ENCODE peak calls at places on chromosomes 13 and 19, in nine cellular contexts. One of them, this sample, is unnamed.

GRCh38 chr13:59970847-59971246 is 192.9 kb downstream of the DIAPH3 start:
- DNase-seq in NCI-H1930: no peak
- DNase-seq in stimulated activated CD8-positive, alpha-beta memory T cell treated with anti-CD3 and anti-CD28 coated beads, Interleukin-15, amount 100 ng/mL, for 1 hour: no peak
- DNase-seq in mucosa of gallbladder: no peak
- DNase-seq in uterus: no peak
- DNase-seq in nephron progenitor cell: peak
- DNase-seq in ELR: no peak
- DNase-seq in NCI-H146: no peak
- DNase-seq in DND-41: no peak
- DNase-seq in this sample: no peak

GRCh38 chr13:45737571-45738002 is 35.5 kb downstream of the CBY2 start:
- DNase-seq in NCI-H1930: no peak
- DNase-seq in stimulated activated CD8-positive, alpha-beta memory T cell treated with anti-CD3 and anti-CD28 coated beads, Interleukin-15, amount 100 ng/mL, for 1 hour: no peak
- DNase-seq in mucosa of gallbladder: no peak
- DNase-seq in uterus: no peak
- DNase-seq in nephron progenitor cell: no peak
- DNase-seq in ELR: peak
- DNase-seq in NCI-H146: peak
- DNase-seq in DND-41: peak
- DNase-seq in this sample: peak

GRCh38 chr13:44312898-44313551 is 60.6 kb upstream of the SERP2 start:
- DNase-seq in NCI-H1930: no peak
- DNase-seq in stimulated activated CD8-positive, alpha-beta memory T cell treated with anti-CD3 and anti-CD28 coated beads, Interleukin-15, amount 100 ng/mL, for 1 hour: no peak
- DNase-seq in mucosa of gallbladder: no peak
- DNase-seq in uterus: no peak
- DNase-seq in nephron progenitor cell: no peak
- DNase-seq in ELR: peak
- DNase-seq in NCI-H146: no peak
- DNase-seq in DND-41: no peak
- DNase-seq in this sample: peak

GRCh38 chr19:31943305-31943704 is 402.1 kb upstream of the ZNF507 start:
- DNase-seq in NCI-H1930: peak
- DNase-seq in stimulated activated CD8-positive, alpha-beta memory T cell treated with anti-CD3 and anti-CD28 coated beads, Interleukin-15, amount 100 ng/mL, for 1 hour: no peak
- DNase-seq in mucosa of gallbladder: no peak
- DNase-seq in uterus: no peak
- DNase-seq in nephron progenitor cell: peak
- DNase-seq in ELR: no peak
- DNase-seq in NCI-H146: no peak
- DNase-seq in DND-41: no peak
- DNase-seq in this sample: no peak

GRCh38 chr19:54271106-54271505 is 9.8 kb downstream of the LILRB2 start:
- DNase-seq in NCI-H1930: no peak
- DNase-seq in stimulated activated CD8-positive, alpha-beta memory T cell treated with anti-CD3 and anti-CD28 coated beads, Interleukin-15, amount 100 ng/mL, for 1 hour: no peak
- DNase-seq in mucosa of gallbladder: no peak
- DNase-seq in uterus: no peak
- DNase-seq in nephron progenitor cell: no peak
- DNase-seq in ELR: no peak
- DNase-seq in NCI-H146: no peak
- DNase-seq in DND-41: no peak
- DNase-seq in this sample: no peak

GRCh38 chr19:14147797-14148605 is 11.6 kb upstream of the ASF1B start:
- DNase-seq in NCI-H1930: peak
- DNase-seq in stimulated activated CD8-positive, alpha-beta memory T cell treated with anti-CD3 and anti-CD28 coated beads, Interleukin-15, amount 100 ng/mL, for 1 hour: peak
- DNase-seq in mucosa of gallbladder: peak
- DNase-seq in uterus: peak
- DNase-seq in nephron progenitor cell: peak
- DNase-seq in ELR: peak
- DNase-seq in NCI-H146: peak
- DNase-seq in DND-41: no peak
- DNase-seq in this sample: peak

GRCh38 chr13:110106726-110107125 is 200.2 kb downstream of the COL4A1 start:
- DNase-seq in NCI-H1930: no peak
- DNase-seq in stimulated activated CD8-positive, alpha-beta memory T cell treated with anti-CD3 and anti-CD28 coated beads, Interleukin-15, amount 100 ng/mL, for 1 hour: no peak
- DNase-seq in mucosa of gallbladder: peak
- DNase-seq in uterus: peak
- DNase-seq in nephron progenitor cell: no peak
- DNase-seq in ELR: no peak
- DNase-seq in NCI-H146: no peak
- DNase-seq in DND-41: no peak
- DNase-seq in this sample: no peak

GRCh38 chr13:25192936-25193335 is 20.8 kb upstream of the AMER2 start:
- DNase-seq in NCI-H1930: no peak
- DNase-seq in stimulated activated CD8-positive, alpha-beta memory T cell treated with anti-CD3 and anti-CD28 coated beads, Interleukin-15, amount 100 ng/mL, for 1 hour: no peak
- DNase-seq in mucosa of gallbladder: no peak
- DNase-seq in uterus: no peak
- DNase-seq in nephron progenitor cell: no peak
- DNase-seq in ELR: no peak
- DNase-seq in NCI-H146: no peak
- DNase-seq in DND-41: no peak
- DNase-seq in this sample: no peak

GRCh38 chr13:110311721-110312668 is 4.9 kb downstream of the COL4A2 start:
- DNase-seq in NCI-H1930: no peak
- DNase-seq in stimulated activated CD8-positive, alpha-beta memory T cell treated with anti-CD3 and anti-CD28 coated beads, Interleukin-15, amount 100 ng/mL, for 1 hour: no peak
- DNase-seq in mucosa of gallbladder: no peak
- DNase-seq in uterus: peak
- DNase-seq in nephron progenitor cell: no peak
- DNase-seq in ELR: no peak
- DNase-seq in NCI-H146: no peak
- DNase-seq in DND-41: no peak
- DNase-seq in this sample: no peak

GRCh38 chr13:110799246-110800236 is 86.0 kb downstream of the ING1 start:
- DNase-seq in NCI-H1930: no peak
- DNase-seq in stimulated activated CD8-positive, alpha-beta memory T cell treated with anti-CD3 and anti-CD28 coated beads, Interleukin-15, amount 100 ng/mL, for 1 hour: no peak
- DNase-seq in mucosa of gallbladder: peak
- DNase-seq in uterus: peak
- DNase-seq in nephron progenitor cell: no peak
- DNase-seq in ELR: peak
- DNase-seq in NCI-H146: no peak
- DNase-seq in DND-41: no peak
- DNase-seq in this sample: no peak

GRCh38 chr19:35151273-35152065 is 3.1 kb upstream of the FXYD5 start:
- DNase-seq in NCI-H1930: no peak
- DNase-seq in stimulated activated CD8-positive, alpha-beta memory T cell treated with anti-CD3 and anti-CD28 coated beads, Interleukin-15, amount 100 ng/mL, for 1 hour: no peak
- DNase-seq in mucosa of gallbladder: no peak
- DNase-seq in uterus: no peak
- DNase-seq in nephron progenitor cell: no peak
- DNase-seq in ELR: no peak
- DNase-seq in NCI-H146: no peak
- DNase-seq in DND-41: no peak
- DNase-seq in this sample: peak

GRCh38 chr13:49098198-49098597 is 121.9 kb upstream of the MLNR start:
- DNase-seq in NCI-H1930: no peak
- DNase-seq in stimulated activated CD8-positive, alpha-beta memory T cell treated with anti-CD3 and anti-CD28 coated beads, Interleukin-15, amount 100 ng/mL, for 1 hour: no peak
- DNase-seq in mucosa of gallbladder: peak
- DNase-seq in uterus: peak
- DNase-seq in nephron progenitor cell: no peak
- DNase-seq in ELR: peak
- DNase-seq in NCI-H146: no peak
- DNase-seq in DND-41: no peak
- DNase-seq in this sample: peak

GRCh38 chr13:107299717-107300116 is 731.8 kb upstream of the ARGLU1 start:
- DNase-seq in NCI-H1930: peak
- DNase-seq in stimulated activated CD8-positive, alpha-beta memory T cell treated with anti-CD3 and anti-CD28 coated beads, Interleukin-15, amount 100 ng/mL, for 1 hour: no peak
- DNase-seq in mucosa of gallbladder: no peak
- DNase-seq in uterus: no peak
- DNase-seq in nephron progenitor cell: no peak
- DNase-seq in ELR: no peak
- DNase-seq in NCI-H146: no peak
- DNase-seq in DND-41: no peak
- DNase-seq in this sample: no peak

GRCh38 chr19:45862271-45862563 is 730 bp downstream of the SYMPK start:
- DNase-seq in NCI-H1930: no peak
- DNase-seq in stimulated activated CD8-positive, alpha-beta memory T cell treated with anti-CD3 and anti-CD28 coated beads, Interleukin-15, amount 100 ng/mL, for 1 hour: no peak
- DNase-seq in mucosa of gallbladder: no peak
- DNase-seq in uterus: no peak
- DNase-seq in nephron progenitor cell: no peak
- DNase-seq in ELR: no peak
- DNase-seq in NCI-H146: no peak
- DNase-seq in DND-41: no peak
- DNase-seq in this sample: no peak

GRCh38 chr13:29878101-29878500 is 27.7 kb upstream of the UBL3 start:
- DNase-seq in NCI-H1930: no peak
- DNase-seq in stimulated activated CD8-positive, alpha-beta memory T cell treated with anti-CD3 and anti-CD28 coated beads, Interleukin-15, amount 100 ng/mL, for 1 hour: no peak
- DNase-seq in mucosa of gallbladder: no peak
- DNase-seq in uterus: no peak
- DNase-seq in nephron progenitor cell: no peak
- DNase-seq in ELR: no peak
- DNase-seq in NCI-H146: no peak
- DNase-seq in DND-41: no peak
- DNase-seq in this sample: no peak

GRCh38 chr13:51212808-51213728 is 9.1 kb upstream of the FAM124A start:
- DNase-seq in NCI-H1930: no peak
- DNase-seq in stimulated activated CD8-positive, alpha-beta memory T cell treated with anti-CD3 and anti-CD28 coated beads, Interleukin-15, amount 100 ng/mL, for 1 hour: no peak
- DNase-seq in mucosa of gallbladder: no peak
- DNase-seq in uterus: no peak
- DNase-seq in nephron progenitor cell: no peak
- DNase-seq in ELR: no peak
- DNase-seq in NCI-H146: no peak
- DNase-seq in DND-41: no peak
- DNase-seq in this sample: no peak

GRCh38 chr13:26272621-26273020 is 18.7 kb downstream of the CDK8 start:
- DNase-seq in NCI-H1930: no peak
- DNase-seq in stimulated activated CD8-positive, alpha-beta memory T cell treated with anti-CD3 and anti-CD28 coated beads, Interleukin-15, amount 100 ng/mL, for 1 hour: no peak
- DNase-seq in mucosa of gallbladder: no peak
- DNase-seq in uterus: no peak
- DNase-seq in nephron progenitor cell: no peak
- DNase-seq in ELR: no peak
- DNase-seq in NCI-H146: no peak
- DNase-seq in DND-41: no peak
- DNase-seq in this sample: no peak

GRCh38 chr13:50588736-50589135 is 254.8 kb downstream of the DLEU7 start:
- DNase-seq in NCI-H1930: no peak
- DNase-seq in stimulated activated CD8-positive, alpha-beta memory T cell treated with anti-CD3 and anti-CD28 coated beads, Interleukin-15, amount 100 ng/mL, for 1 hour: no peak
- DNase-seq in mucosa of gallbladder: no peak
- DNase-seq in uterus: no peak
- DNase-seq in nephron progenitor cell: no peak
- DNase-seq in ELR: no peak
- DNase-seq in NCI-H146: no peak
- DNase-seq in DND-41: peak
- DNase-seq in this sample: no peak

GRCh38 chr13:28659611-28659970 is 661 bp downstream of the POMP start:
- DNase-seq in NCI-H1930: no peak
- DNase-seq in stimulated activated CD8-positive, alpha-beta memory T cell treated with anti-CD3 and anti-CD28 coated beads, Interleukin-15, amount 100 ng/mL, for 1 hour: no peak
- DNase-seq in mucosa of gallbladder: no peak
- DNase-seq in uterus: no peak
- DNase-seq in nephron progenitor cell: no peak
- DNase-seq in ELR: peak
- DNase-seq in NCI-H146: no peak
- DNase-seq in DND-41: no peak
- DNase-seq in this sample: peak

GRCh38 chr13:27022571-27023311 is 148.9 kb downstream of the USP12 start:
- DNase-seq in NCI-H1930: no peak
- DNase-seq in stimulated activated CD8-positive, alpha-beta memory T cell treated with anti-CD3 and anti-CD28 coated beads, Interleukin-15, amount 100 ng/mL, for 1 hour: no peak
- DNase-seq in mucosa of gallbladder: peak
- DNase-seq in uterus: no peak
- DNase-seq in nephron progenitor cell: no peak
- DNase-seq in ELR: peak
- DNase-seq in NCI-H146: peak
- DNase-seq in DND-41: no peak
- DNase-seq in this sample: peak

GRCh38 chr13:20128459-20128927 is 32.4 kb downstream of the GJA3 start:
- DNase-seq in NCI-H1930: peak
- DNase-seq in stimulated activated CD8-positive, alpha-beta memory T cell treated with anti-CD3 and anti-CD28 coated beads, Interleukin-15, amount 100 ng/mL, for 1 hour: no peak
- DNase-seq in mucosa of gallbladder: no peak
- DNase-seq in uterus: no peak
- DNase-seq in nephron progenitor cell: peak
- DNase-seq in ELR: no peak
- DNase-seq in NCI-H146: no peak
- DNase-seq in DND-41: peak
- DNase-seq in this sample: peak